ENCODE peak calls at places on chromosomes 16 and 17, in eight cellular contexts. C is psoas muscle, O is AG04450, A is RWPE2, P is A549, V is GM23248, D is heart right ventricle, W is GM06990. F is an unnamed sample.

GRCh38 chr16:27838536-27839175 is 224.9 kb downstream of the GSG1L start:
- DNase-seq in C (no peak), O (no peak), A (no peak), P (no peak), V (no peak), D (no peak), W (no peak), F (no peak)

GRCh38 chr16:10625595-10626357 is 45.4 kb upstream of the EMP2 start:
- DNase-seq in C (no peak), O (no peak), A (no peak), P (peak), V (peak), D (no peak), W (no peak), F (no peak)

GRCh38 chr17:74452027-74452840 is 14.2 kb upstream of the CD300A start:
- DNase-seq in C (no peak), O (no peak), A (no peak), P (no peak), V (peak), D (no peak), W (no peak), F (no peak)

GRCh38 chr17:18141210-18141803 is 32.8 kb downstream of the MYO15A start:
- DNase-seq in C (no peak), O (no peak), A (no peak), P (peak), V (peak), D (peak), W (no peak), F (no peak)

GRCh38 chr16:55830658-55831294 is 2.1 kb downstream of the CES1 start:
- DNase-seq in C (no peak), O (no peak), A (no peak), P (no peak), V (no peak), D (no peak), W (no peak), F (no peak)

GRCh38 chr17:17387461-17388362 is 84.5 kb downstream of the NT5M start:
- DNase-seq in C (no peak), O (no peak), A (no peak), P (peak), V (peak), D (no peak), W (no peak), F (no peak)

GRCh38 chr16:17373533-17373932 is 97.2 kb downstream of the XYLT1 start:
- DNase-seq in C (no peak), O (no peak), A (no peak), P (no peak), V (no peak), D (no peak), W (no peak), F (no peak)

GRCh38 chr16:48560692-48561091 is 49.3 kb downstream of the N4BP1 start:
- DNase-seq in C (no peak), O (no peak), A (no peak), P (no peak), V (no peak), D (no peak), W (no peak), F (no peak)

GRCh38 chr17:35299108-35299507 is 56.2 kb downstream of the SLFN5 start:
- DNase-seq in C (no peak), O (no peak), A (no peak), P (no peak), V (no peak), D (no peak), W (no peak), F (no peak)

GRCh38 chr17:50945779-50946222 is 79.6 kb upstream of the TOB1 start:
- DNase-seq in C (no peak), O (no peak), A (peak), P (no peak), V (no peak), D (no peak), W (no peak), F (no peak)

GRCh38 chr16:88924834-88925539 is 52.0 kb downstream of the CBFA2T3 start:
- DNase-seq in C (peak), O (peak), A (no peak), P (peak), V (peak), D (no peak), W (no peak), F (no peak)

GRCh38 chr17:49715717-49716279 is 8.0 kb upstream of the SLC35B1 start:
- DNase-seq in C (no peak), O (no peak), A (no peak), P (no peak), V (no peak), D (no peak), W (no peak), F (no peak)

GRCh38 chr16:19348125-19348524 is 62.6 kb downstream of the CLEC19A start:
- DNase-seq in C (no peak), O (no peak), A (no peak), P (no peak), V (no peak), D (no peak), W (no peak), F (no peak)

GRCh38 chr17:45256114-45256966 is 5.6 kb downstream of the SPATA32 start:
- DNase-seq in C (no peak), O (no peak), A (no peak), P (no peak), V (no peak), D (no peak), W (no peak), F (no peak)

GRCh38 chr17:2449486-2449885 is 48.6 kb upstream of the MNT start:
- DNase-seq in C (no peak), O (no peak), A (no peak), P (no peak), V (peak), D (no peak), W (no peak), F (no peak)

GRCh38 chr17:14859521-14859920 is 405.6 kb downstream of the PMP22 start:
- DNase-seq in C (no peak), O (no peak), A (no peak), P (no peak), V (peak), D (no peak), W (no peak), F (no peak)

GRCh38 chr16:57826706-57827625 is 24.7 kb upstream of the KIFC3 start:
- DNase-seq in C (peak), O (no peak), A (no peak), P (no peak), V (peak), D (no peak), W (no peak), F (no peak)

GRCh38 chr17:80984749-80985148 is 6.9 kb upstream of the CHMP6 start:
- DNase-seq in C (peak), O (peak), A (no peak), P (no peak), V (peak), D (no peak), W (no peak), F (no peak)

GRCh38 chr17:47704781-47705180 is 10.8 kb downstream of the TBKBP1 start:
- DNase-seq in C (no peak), O (no peak), A (no peak), P (no peak), V (no peak), D (no peak), W (no peak), F (no peak)

GRCh38 chr17:46009681-46010596 is 10.9 kb downstream of the STH start:
- DNase-seq in C (peak), O (no peak), A (no peak), P (peak), V (no peak), D (no peak), W (no peak), F (no peak)

GRCh38 chr16:15811416-15811777 is 45.4 kb downstream of the MYH11 start:
- DNase-seq in C (no peak), O (no peak), A (no peak), P (no peak), V (peak), D (no peak), W (no peak), F (no peak)

GRCh38 chr16:15808071-15808470 is 48.8 kb downstream of the MYH11 start:
- DNase-seq in C (no peak), O (no peak), A (no peak), P (no peak), V (no peak), D (no peak), W (no peak), F (no peak)

GRCh38 chr16:15810949-15811348 is 45.9 kb downstream of the MYH11 start:
- DNase-seq in C (no peak), O (no peak), A (no peak), P (no peak), V (no peak), D (no peak), W (no peak), F (no peak)

GRCh38 chr16:15811778-15812750 is 44.8 kb downstream of the MYH11 start:
- DNase-seq in C (no peak), O (peak), A (no peak), P (no peak), V (peak), D (peak), W (no peak), F (no peak)

GRCh38 chr16:15810411-15810810 is 46.4 kb downstream of the MYH11 start:
- DNase-seq in C (no peak), O (no peak), A (no peak), P (no peak), V (peak), D (no peak), W (no peak), F (no peak)
- H3K4me3 ChIP-seq in C (no peak), O (no peak), A (no peak), P (no peak), V (no peak), D (no peak), W (no peak), F (no peak)

DNA sequence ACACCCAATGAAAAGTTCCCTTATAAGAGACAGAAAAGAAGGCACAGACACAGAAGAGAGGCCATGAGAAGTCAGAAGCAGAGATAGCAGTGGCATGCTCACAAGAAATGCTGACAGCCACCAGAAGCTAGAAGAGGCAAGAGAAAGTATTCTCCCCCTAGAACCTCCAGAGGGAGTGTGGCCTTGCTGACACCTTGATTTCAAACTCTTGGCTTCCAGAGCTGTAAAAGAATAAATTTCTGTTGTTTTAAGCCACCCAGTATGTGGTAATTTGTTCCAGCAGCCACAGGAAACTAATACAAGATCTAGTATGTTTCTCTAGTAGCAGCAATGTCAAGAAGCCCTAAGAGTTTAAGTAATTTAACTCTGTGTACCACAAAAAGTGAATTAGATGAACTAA is 87.2 kb upstream of the NOG start:
- DNase-seq in C (no peak), O (no peak), A (no peak), P (no peak), V (no peak), D (no peak), W (no peak), F (no peak)
- H3K4me3 ChIP-seq in C (no peak), O (no peak), A (no peak), P (no peak), V (no peak), D (no peak), W (no peak), F (no peak)

GRCh38 chr17:27543464-27543856 is 87.2 kb downstream of the KSR1 start:
- DNase-seq in C (no peak), O (no peak), A (no peak), P (no peak), V (no peak), D (no peak), W (no peak), F (no peak)
- H3K4me3 ChIP-seq in C (no peak), O (no peak), A (no peak), P (no peak), V (no peak), D (no peak), W (no peak), F (no peak)

DNA sequence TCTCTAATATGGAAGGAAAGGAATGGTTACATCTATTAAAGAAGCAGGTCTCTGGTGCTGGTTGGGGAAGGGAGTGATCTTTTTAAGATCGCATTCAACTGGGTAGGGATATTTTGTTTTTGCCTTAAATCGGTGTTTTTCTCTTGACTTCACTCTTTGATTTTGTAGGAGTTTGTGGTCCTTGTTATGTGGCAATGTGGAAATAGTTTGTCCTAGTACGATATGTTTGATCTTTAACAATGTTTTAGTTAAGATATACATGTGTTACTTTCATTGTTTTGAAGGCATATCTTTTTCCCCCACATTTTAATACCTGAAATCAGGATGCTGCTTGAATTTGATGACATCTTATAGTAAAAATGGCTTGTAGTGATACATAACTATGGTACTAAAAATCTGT is 8.7 kb downstream of the GGNBP2 start:
- DNase-seq in C (no peak), O (no peak), A (no peak), P (no peak), V (no peak), D (no peak), W (no peak), F (no peak)
- H3K4me3 ChIP-seq in C (no peak), O (no peak), A (no peak), P (no peak), V (no peak), D (no peak), W (no peak), F (no peak)

GRCh38 chr17:8964801-8965393 is 610 bp downstream of the PIK3R5 start:
- DNase-seq in C (no peak), O (no peak), A (no peak), P (no peak), V (no peak), D (no peak), W (peak), F (no peak)
- H3K4me3 ChIP-seq in C (peak), O (no peak), A (peak), P (no peak), V (no peak), D (peak), W (peak), F (peak)

DNA sequence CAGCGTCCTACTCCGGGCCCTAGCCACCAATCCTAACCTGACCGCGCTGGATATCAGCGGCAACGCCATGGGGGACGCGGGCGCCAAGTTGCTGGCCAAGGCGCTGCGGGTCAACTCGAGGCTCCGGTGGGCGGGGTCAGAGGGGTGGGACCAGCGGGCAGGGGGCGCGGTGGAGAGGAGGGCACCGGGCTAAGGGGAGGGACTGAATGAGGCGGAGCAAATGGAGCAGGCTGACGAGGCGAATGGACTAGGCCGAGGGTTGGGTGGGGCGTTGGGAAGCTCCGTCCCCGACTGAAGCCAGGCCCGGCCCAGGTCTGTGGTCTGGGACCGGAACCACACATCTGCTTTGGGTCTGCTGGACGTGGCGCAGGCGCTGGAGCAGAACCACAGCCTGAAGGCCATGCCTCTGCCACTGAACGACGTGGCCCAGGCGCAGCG is 4.6 kb downstream of the CARMIL2 start:
- DNase-seq in C (no peak), O (no peak), A (no peak), P (no peak), V (peak), D (no peak), W (no peak), F (no peak)
- H3K4me3 ChIP-seq in C (no peak), O (no peak), A (no peak), P (no peak), V (no peak), D (no peak), W (no peak), F (no peak)